ENCODE peak calls at places on chromosomes 5 and 9, in four cellular contexts. X is HFFc6; P is NCI-H2171 treated with DMSO at 0.1 percent for 48 hours; Z is T-helper 2 cell treated with Interferon-gamma antibody and Interleukin-4, amounts not matched to agents 5 μg/mL and 100 μg/mL, for 36 hours. J is an unnamed sample.

GRCh38 chr5:1480217-1480616 is 35.0 kb upstream of the SLC6A3 start:
- DNase-seq in X (no peak), P (no peak), Z (no peak), J (no peak)

GRCh38 chr9:89359636-89360315 is 41.5 kb downstream of the SECISBP2 start:
- DNase-seq in X (peak; percentile 6), P (no peak), Z (no peak), J (no peak)

GRCh38 chr5:177498013-177498847 is 826 bp upstream of the PDLIM7 start:
- DNase-seq in X (no peak), P (no peak), Z (no peak), J (no peak)

GRCh38 chr5:60488466-60489130 is 211.4 kb downstream of the DEPDC1B start:
- DNase-seq in X (no peak), P (no peak), Z (no peak), J (no peak)

GRCh38 chr5:16066810-16067209 is 112.8 kb downstream of the MARCHF11 start:
- DNase-seq in X (no peak), P (no peak), Z (no peak), J (no peak)

GRCh38 chr9:22508790-22509189 is 62.2 kb downstream of the DMRTA1 start:
- DNase-seq in X (no peak), P (no peak), Z (no peak), J (no peak)

GRCh38 chr5:13488254-13488931 is 456.1 kb downstream of the DNAH5 start:
- DNase-seq in X (no peak), P (no peak), Z (no peak), J (no peak)

GRCh38 chr9:113764572-113764971 is 111.5 kb upstream of the ZNF618 start:
- DNase-seq in X (no peak), P (no peak), Z (no peak), J (no peak)

GRCh38 chr5:176817864-176818377 is 7.6 kb downstream of the UNC5A start:
- DNase-seq in X (no peak), P (peak; percentile 38), Z (no peak), J (no peak)

GRCh38 chr9:84668204-84669007 is 1.1 kb upstream of the NTRK2 start:
- DNase-seq in X (peak; percentile 48), P (peak; percentile 47), Z (peak; percentile 23), J (peak; percentile 15)

GRCh38 chr5:52952483-52952882 is 36.7 kb upstream of the ITGA2 start:
- DNase-seq in X (no peak), P (no peak), Z (no peak), J (no peak)

GRCh38 chr5:1011741-1012315 is 3.2 kb downstream of the NKD2 start:
- DNase-seq in X (no peak), P (no peak), Z (no peak), J (no peak)

J was measured in retinal pigment epithelial cell.